ENCODE peak calls at places on chromosomes 6 and 20, in seven cellular contexts. One of them, this sample, is unnamed.

GRCh38 chr6:12017263-12017662 is 5.2 kb downstream of the HIVEP1 start:
- DNase-seq in stromal cell of bone marrow: no peak
- DNase-seq in ACHN: no peak
- DNase-seq in dorsolateral prefrontal cortex: no peak
- DNase-seq in BJ: no peak
- DNase-seq in GM20000: no peak
- DNase-seq in LoVo: no peak
- DNase-seq in this sample: no peak

GRCh38 chr20:25178563-25179438 is 16.7 kb upstream of the ENTPD6 start:
- DNase-seq in stromal cell of bone marrow: peak
- DNase-seq in ACHN: peak
- DNase-seq in dorsolateral prefrontal cortex: no peak
- DNase-seq in BJ: peak
- DNase-seq in GM20000: peak
- DNase-seq in LoVo: peak
- DNase-seq in this sample: no peak

GRCh38 chr6:14857501-14857900 is 388.4 kb upstream of the JARID2 start:
- DNase-seq in stromal cell of bone marrow: no peak
- DNase-seq in ACHN: no peak
- DNase-seq in dorsolateral prefrontal cortex: no peak
- DNase-seq in BJ: no peak
- DNase-seq in GM20000: peak
- DNase-seq in LoVo: no peak
- DNase-seq in this sample: no peak

GRCh38 chr20:3406481-3407425 is 716 bp downstream of the DNAAF9 start:
- DNase-seq in stromal cell of bone marrow: peak
- DNase-seq in ACHN: peak
- DNase-seq in dorsolateral prefrontal cortex: peak
- DNase-seq in BJ: no peak
- DNase-seq in GM20000: peak
- DNase-seq in LoVo: no peak
- DNase-seq in this sample: peak

GRCh38 chr20:43749734-43750294 is 23.0 kb upstream of the GTSF1L start:
- DNase-seq in stromal cell of bone marrow: no peak
- DNase-seq in ACHN: peak
- DNase-seq in dorsolateral prefrontal cortex: peak
- DNase-seq in BJ: no peak
- DNase-seq in GM20000: peak
- DNase-seq in LoVo: peak
- DNase-seq in this sample: peak

GRCh38 chr6:4914412-4915159 is 89.3 kb downstream of the RPP40 start:
- DNase-seq in stromal cell of bone marrow: no peak
- DNase-seq in ACHN: no peak
- DNase-seq in dorsolateral prefrontal cortex: no peak
- DNase-seq in BJ: peak
- DNase-seq in GM20000: no peak
- DNase-seq in LoVo: no peak
- DNase-seq in this sample: no peak

GRCh38 chr6:104326173-104327001 is 533.3 kb downstream of the HACE1 start:
- DNase-seq in stromal cell of bone marrow: peak
- DNase-seq in ACHN: no peak
- DNase-seq in dorsolateral prefrontal cortex: no peak
- DNase-seq in BJ: peak
- DNase-seq in GM20000: peak
- DNase-seq in LoVo: no peak
- DNase-seq in this sample: no peak

GRCh38 chr20:46353506-46354206 is 45.4 kb upstream of the CDH22 start:
- DNase-seq in stromal cell of bone marrow: no peak
- DNase-seq in ACHN: no peak
- DNase-seq in dorsolateral prefrontal cortex: no peak
- DNase-seq in BJ: no peak
- DNase-seq in GM20000: no peak
- DNase-seq in LoVo: no peak
- DNase-seq in this sample: no peak

GRCh38 chr6:31948753-31949413 is 3.0 kb downstream of the CFB start:
- DNase-seq in stromal cell of bone marrow: peak
- DNase-seq in ACHN: no peak
- DNase-seq in dorsolateral prefrontal cortex: no peak
- DNase-seq in BJ: no peak
- DNase-seq in GM20000: no peak
- DNase-seq in LoVo: no peak
- DNase-seq in this sample: no peak

GRCh38 chr20:9837634-9838033 is 1.2 kb downstream of the PAK5 start:
- DNase-seq in stromal cell of bone marrow: no peak
- DNase-seq in ACHN: no peak
- DNase-seq in dorsolateral prefrontal cortex: no peak
- DNase-seq in BJ: no peak
- DNase-seq in GM20000: no peak
- DNase-seq in LoVo: no peak
- DNase-seq in this sample: no peak

GRCh38 chr6:38110407-38111025 is 291.0 kb downstream of the ZFAND3 start:
- DNase-seq in stromal cell of bone marrow: no peak
- DNase-seq in ACHN: no peak
- DNase-seq in dorsolateral prefrontal cortex: no peak
- DNase-seq in BJ: no peak
- DNase-seq in GM20000: no peak
- DNase-seq in LoVo: no peak
- DNase-seq in this sample: peak

GRCh38 chr6:170089937-170090335 is 200.9 kb downstream of the DLL1 start:
- DNase-seq in stromal cell of bone marrow: no peak
- DNase-seq in ACHN: no peak
- DNase-seq in dorsolateral prefrontal cortex: no peak
- DNase-seq in BJ: no peak
- DNase-seq in GM20000: no peak
- DNase-seq in LoVo: no peak
- DNase-seq in this sample: no peak

GRCh38 chr6:89375427-89375868 is 22.9 kb upstream of the UBE2J1 start:
- DNase-seq in stromal cell of bone marrow: no peak
- DNase-seq in ACHN: peak
- DNase-seq in dorsolateral prefrontal cortex: peak
- DNase-seq in BJ: no peak
- DNase-seq in GM20000: peak
- DNase-seq in LoVo: no peak
- DNase-seq in this sample: no peak

GRCh38 chr6:152700427-152700826 is 2.7 kb downstream of the MYCT1 start:
- DNase-seq in stromal cell of bone marrow: no peak
- DNase-seq in ACHN: no peak
- DNase-seq in dorsolateral prefrontal cortex: no peak
- DNase-seq in BJ: no peak
- DNase-seq in GM20000: no peak
- DNase-seq in LoVo: no peak
- DNase-seq in this sample: no peak

GRCh38 chr6:104256547-104257144 is 603.1 kb downstream of the HACE1 start:
- DNase-seq in stromal cell of bone marrow: no peak
- DNase-seq in ACHN: no peak
- DNase-seq in dorsolateral prefrontal cortex: no peak
- DNase-seq in BJ: no peak
- DNase-seq in GM20000: no peak
- DNase-seq in LoVo: no peak
- DNase-seq in this sample: no peak

GRCh38 chr20:18986146-18986830 is 172.7 kb downstream of the SCP2D1 start:
- DNase-seq in stromal cell of bone marrow: peak
- DNase-seq in ACHN: no peak
- DNase-seq in dorsolateral prefrontal cortex: no peak
- DNase-seq in BJ: no peak
- DNase-seq in GM20000: no peak
- DNase-seq in LoVo: no peak
- DNase-seq in this sample: no peak

GRCh38 chr6:4510906-4511625 is 265.1 kb upstream of the CDYL start:
- DNase-seq in stromal cell of bone marrow: no peak
- DNase-seq in ACHN: no peak
- DNase-seq in dorsolateral prefrontal cortex: no peak
- DNase-seq in BJ: no peak
- DNase-seq in GM20000: no peak
- DNase-seq in LoVo: no peak
- DNase-seq in this sample: no peak

GRCh38 chr20:32574296-32575226 is 10.6 kb downstream of the NOL4L start:
- DNase-seq in stromal cell of bone marrow: peak
- DNase-seq in ACHN: peak
- DNase-seq in dorsolateral prefrontal cortex: no peak
- DNase-seq in BJ: peak
- DNase-seq in GM20000: no peak
- DNase-seq in LoVo: no peak
- DNase-seq in this sample: no peak

GRCh38 chr6:29651413-29652197 is 5.3 kb upstream of the MOG start:
- DNase-seq in stromal cell of bone marrow: no peak
- DNase-seq in ACHN: peak
- DNase-seq in dorsolateral prefrontal cortex: no peak
- DNase-seq in BJ: no peak
- DNase-seq in GM20000: no peak
- DNase-seq in LoVo: peak
- DNase-seq in this sample: peak

GRCh38 chr20:37839432-37839827 is 63.5 kb upstream of the VSTM2L start:
- DNase-seq in stromal cell of bone marrow: no peak
- DNase-seq in ACHN: no peak
- DNase-seq in dorsolateral prefrontal cortex: no peak
- DNase-seq in BJ: no peak
- DNase-seq in GM20000: no peak
- DNase-seq in LoVo: no peak
- DNase-seq in this sample: no peak

GRCh38 chr6:30881392-30881986 is 2.8 kb upstream of the DDR1 start:
- DNase-seq in stromal cell of bone marrow: no peak
- DNase-seq in ACHN: no peak
- DNase-seq in dorsolateral prefrontal cortex: no peak
- DNase-seq in BJ: no peak
- DNase-seq in GM20000: no peak
- DNase-seq in LoVo: no peak
- DNase-seq in this sample: no peak

GRCh38 chr20:9500121-9500911 is 14.1 kb upstream of the LAMP5 start:
- DNase-seq in stromal cell of bone marrow: no peak
- DNase-seq in ACHN: no peak
- DNase-seq in dorsolateral prefrontal cortex: no peak
- DNase-seq in BJ: no peak
- DNase-seq in GM20000: no peak
- DNase-seq in LoVo: no peak
- DNase-seq in this sample: no peak

GRCh38 chr6:46491789-46492547 is 719 bp upstream of the RCAN2 start:
- DNase-seq in stromal cell of bone marrow: no peak
- DNase-seq in ACHN: peak
- DNase-seq in dorsolateral prefrontal cortex: peak
- DNase-seq in BJ: no peak
- DNase-seq in GM20000: peak
- DNase-seq in LoVo: peak
- DNase-seq in this sample: peak

GRCh38 chr20:23228912-23229311 is 121.7 kb upstream of the NXT1 start:
- DNase-seq in stromal cell of bone marrow: peak
- DNase-seq in ACHN: no peak
- DNase-seq in dorsolateral prefrontal cortex: no peak
- DNase-seq in BJ: no peak
- DNase-seq in GM20000: no peak
- DNase-seq in LoVo: no peak
- DNase-seq in this sample: no peak

GRCh38 chr6:18265787-18266523 is 1.6 kb upstream of the DEK start:
- DNase-seq in stromal cell of bone marrow: no peak
- DNase-seq in ACHN: no peak
- DNase-seq in dorsolateral prefrontal cortex: no peak
- DNase-seq in BJ: no peak
- DNase-seq in GM20000: no peak
- DNase-seq in LoVo: no peak
- DNase-seq in this sample: no peak

GRCh38 chr20:48219306-48219705 is 434.0 kb upstream of the SULF2 start:
- DNase-seq in stromal cell of bone marrow: no peak
- DNase-seq in ACHN: no peak
- DNase-seq in dorsolateral prefrontal cortex: no peak
- DNase-seq in BJ: no peak
- DNase-seq in GM20000: no peak
- DNase-seq in LoVo: no peak
- DNase-seq in this sample: no peak

GRCh38 chr20:48594533-48594932 is 233.3 kb downstream of the PREX1 start:
- DNase-seq in stromal cell of bone marrow: no peak
- DNase-seq in ACHN: no peak
- DNase-seq in dorsolateral prefrontal cortex: no peak
- DNase-seq in BJ: no peak
- DNase-seq in GM20000: no peak
- DNase-seq in LoVo: no peak
- DNase-seq in this sample: no peak

GRCh38 chr6:168133186-168133585 is 54.2 kb upstream of the FRMD1 start:
- DNase-seq in stromal cell of bone marrow: peak
- DNase-seq in ACHN: peak
- DNase-seq in dorsolateral prefrontal cortex: no peak
- DNase-seq in BJ: peak
- DNase-seq in GM20000: no peak
- DNase-seq in LoVo: no peak
- DNase-seq in this sample: no peak

GRCh38 chr6:70686548-70687133 is 19.0 kb downstream of the SMAP1 start:
- DNase-seq in stromal cell of bone marrow: peak
- DNase-seq in ACHN: peak
- DNase-seq in dorsolateral prefrontal cortex: no peak
- DNase-seq in BJ: no peak
- DNase-seq in GM20000: peak
- DNase-seq in LoVo: peak
- DNase-seq in this sample: no peak

GRCh38 chr20:20658871-20659415 is 53.5 kb downstream of the RALGAPA2 start:
- DNase-seq in stromal cell of bone marrow: no peak
- DNase-seq in ACHN: no peak
- DNase-seq in dorsolateral prefrontal cortex: no peak
- DNase-seq in BJ: no peak
- DNase-seq in GM20000: no peak
- DNase-seq in LoVo: no peak
- DNase-seq in this sample: no peak

GRCh38 chr6:111269401-111269970 is 182.2 kb downstream of the SLC16A10 start:
- DNase-seq in stromal cell of bone marrow: no peak
- DNase-seq in ACHN: no peak
- DNase-seq in dorsolateral prefrontal cortex: no peak
- DNase-seq in BJ: no peak
- DNase-seq in GM20000: no peak
- DNase-seq in LoVo: no peak
- DNase-seq in this sample: no peak

GRCh38 chr6:31270788-31271640 is 878 bp downstream of the HLA-C start:
- DNase-seq in stromal cell of bone marrow: no peak
- DNase-seq in ACHN: peak
- DNase-seq in dorsolateral prefrontal cortex: peak
- DNase-seq in BJ: no peak
- DNase-seq in GM20000: peak
- DNase-seq in LoVo: no peak
- DNase-seq in this sample: no peak

GRCh38 chr20:43766395-43766794 is 39.6 kb upstream of the GTSF1L start:
- DNase-seq in stromal cell of bone marrow: no peak
- DNase-seq in ACHN: no peak
- DNase-seq in dorsolateral prefrontal cortex: peak
- DNase-seq in BJ: no peak
- DNase-seq in GM20000: no peak
- DNase-seq in LoVo: no peak
- DNase-seq in this sample: peak

GRCh38 chr20:9359561-9360308 is 154.7 kb upstream of the LAMP5 start:
- DNase-seq in stromal cell of bone marrow: peak
- DNase-seq in ACHN: peak
- DNase-seq in dorsolateral prefrontal cortex: no peak
- DNase-seq in BJ: peak
- DNase-seq in GM20000: no peak
- DNase-seq in LoVo: peak
- DNase-seq in this sample: peak

GRCh38 chr6:159790947-159791598 is 806 bp downstream of the MRPL18 start:
- DNase-seq in stromal cell of bone marrow: no peak
- DNase-seq in ACHN: no peak
- DNase-seq in dorsolateral prefrontal cortex: no peak
- DNase-seq in BJ: no peak
- DNase-seq in GM20000: peak
- DNase-seq in LoVo: no peak
- DNase-seq in this sample: no peak

GRCh38 chr6:11042750-11043551 is 1.2 kb downstream of the ELOVL2 start:
- DNase-seq in stromal cell of bone marrow: no peak
- DNase-seq in ACHN: peak
- DNase-seq in dorsolateral prefrontal cortex: no peak
- DNase-seq in BJ: no peak
- DNase-seq in GM20000: peak
- DNase-seq in LoVo: no peak
- DNase-seq in this sample: no peak

GRCh38 chr6:135693971-135694370 is 157.5 kb upstream of the PDE7B start:
- DNase-seq in stromal cell of bone marrow: no peak
- DNase-seq in ACHN: peak
- DNase-seq in dorsolateral prefrontal cortex: no peak
- DNase-seq in BJ: no peak
- DNase-seq in GM20000: no peak
- DNase-seq in LoVo: no peak
- DNase-seq in this sample: no peak

GRCh38 chr6:55277628-55278003 is 49.7 kb upstream of the GFRAL start:
- DNase-seq in stromal cell of bone marrow: no peak
- DNase-seq in ACHN: no peak
- DNase-seq in dorsolateral prefrontal cortex: no peak
- DNase-seq in BJ: no peak
- DNase-seq in GM20000: no peak
- DNase-seq in LoVo: no peak
- DNase-seq in this sample: no peak

This sample was measured in hippocampal formation.